ENCODE peak calls at places on chromosomes 7 and 10, in nine cellular contexts. One of them, this sample, is unnamed. For H3K9me3 and H3K9me2, the result is how much of the 10 kb centered on the place peaks cover.

GRCh38 chr7:51327287-51327717 is 10.7 kb upstream of the COBL start:
- DNase-seq in GM23248: no peak
- DNase-seq in PC-3: no peak
- DNase-seq in MM.1S: no peak
- DNase-seq in PC-9: no peak
- DNase-seq in HCT116: no peak
- DNase-seq in hepatocyte: no peak
- DNase-seq in Karpas-422: no peak
- DNase-seq in SK-N-SH: no peak
- DNase-seq in this sample: no peak

GRCh38 chr7:29915481-29916215 is 74.0 kb downstream of the SCRN1 start:
- DNase-seq in GM23248: peak
- DNase-seq in PC-3: no peak
- DNase-seq in MM.1S: no peak
- DNase-seq in PC-9: no peak
- DNase-seq in HCT116: no peak
- DNase-seq in hepatocyte: no peak
- DNase-seq in Karpas-422: no peak
- DNase-seq in SK-N-SH: no peak
- DNase-seq in this sample: no peak

GRCh38 chr10:63143984-63144383 is 10.9 kb downstream of the NRBF2 start:
- DNase-seq in GM23248: peak
- DNase-seq in PC-3: no peak
- DNase-seq in MM.1S: no peak
- DNase-seq in PC-9: no peak
- DNase-seq in HCT116: no peak
- DNase-seq in hepatocyte: no peak
- DNase-seq in Karpas-422: no peak
- DNase-seq in SK-N-SH: no peak
- DNase-seq in this sample: no peak

GRCh38 chr7:135147899-135148721 is at the start of gene TMEM140:
- DNase-seq in GM23248: peak
- DNase-seq in PC-3: peak
- DNase-seq in MM.1S: peak
- DNase-seq in PC-9: peak
- DNase-seq in HCT116: no peak
- DNase-seq in hepatocyte: peak
- DNase-seq in Karpas-422: peak
- DNase-seq in SK-N-SH: no peak
- DNase-seq in this sample: peak

GRCh38 chr10:79084012-79084971 is 15.5 kb downstream of the ZMIZ1 start:
- DNase-seq in GM23248: peak
- DNase-seq in PC-3: peak
- DNase-seq in MM.1S: peak
- DNase-seq in PC-9: peak
- DNase-seq in HCT116: no peak
- DNase-seq in hepatocyte: peak
- DNase-seq in Karpas-422: peak
- DNase-seq in SK-N-SH: peak
- DNase-seq in this sample: peak

GRCh38 chr7:8277394-8277982 is 15.5 kb upstream of the ICA1 start:
- DNase-seq in GM23248: no peak
- DNase-seq in PC-3: peak
- DNase-seq in MM.1S: peak
- DNase-seq in PC-9: no peak
- DNase-seq in HCT116: no peak
- DNase-seq in hepatocyte: peak
- DNase-seq in Karpas-422: peak
- DNase-seq in SK-N-SH: no peak
- DNase-seq in this sample: peak

GRCh38 chr10:23351914-23352313 is 7.3 kb upstream of the C10orf67 start:
- DNase-seq in GM23248: peak
- DNase-seq in PC-3: peak
- DNase-seq in MM.1S: no peak
- DNase-seq in PC-9: peak
- DNase-seq in HCT116: no peak
- DNase-seq in hepatocyte: no peak
- DNase-seq in Karpas-422: no peak
- DNase-seq in SK-N-SH: no peak
- DNase-seq in this sample: no peak

GRCh38 chr10:100697070-100697469 is 48.3 kb upstream of the PAX2 start:
- DNase-seq in GM23248: peak
- DNase-seq in PC-3: peak
- DNase-seq in MM.1S: no peak
- DNase-seq in PC-9: no peak
- DNase-seq in HCT116: peak
- DNase-seq in hepatocyte: peak
- DNase-seq in Karpas-422: no peak
- DNase-seq in SK-N-SH: no peak
- DNase-seq in this sample: no peak

GRCh38 chr7:86942081-86942480 is 117.4 kb downstream of the ELAPOR2 start:
- DNase-seq in GM23248: no peak
- DNase-seq in PC-3: peak
- DNase-seq in MM.1S: no peak
- DNase-seq in PC-9: no peak
- DNase-seq in HCT116: no peak
- DNase-seq in hepatocyte: no peak
- DNase-seq in Karpas-422: no peak
- DNase-seq in SK-N-SH: no peak
- DNase-seq in this sample: no peak

GRCh38 chr10:1114355-1115261 is 58.4 kb downstream of the WDR37 start:
- DNase-seq in GM23248: no peak
- DNase-seq in PC-3: no peak
- DNase-seq in MM.1S: no peak
- DNase-seq in PC-9: no peak
- DNase-seq in HCT116: no peak
- DNase-seq in hepatocyte: no peak
- DNase-seq in Karpas-422: no peak
- DNase-seq in SK-N-SH: no peak
- DNase-seq in this sample: no peak

GRCh38 chr7:27064681-27065080 is 31.1 kb downstream of the HOXA1 start:
- DNase-seq in GM23248: peak
- DNase-seq in PC-3: no peak
- DNase-seq in MM.1S: no peak
- DNase-seq in PC-9: no peak
- DNase-seq in HCT116: no peak
- DNase-seq in hepatocyte: no peak
- DNase-seq in Karpas-422: no peak
- DNase-seq in SK-N-SH: no peak
- DNase-seq in this sample: no peak

GRCh38 chr7:114976666-114977065 is 54.8 kb downstream of the MDFIC start:
- DNase-seq in GM23248: peak
- DNase-seq in PC-3: peak
- DNase-seq in MM.1S: no peak
- DNase-seq in PC-9: no peak
- DNase-seq in HCT116: no peak
- DNase-seq in hepatocyte: no peak
- DNase-seq in Karpas-422: no peak
- DNase-seq in SK-N-SH: no peak
- DNase-seq in this sample: no peak

GRCh38 chr7:97555845-97556431 is 175.9 kb upstream of the TAC1 start:
- DNase-seq in GM23248: no peak
- DNase-seq in PC-3: peak
- DNase-seq in MM.1S: no peak
- DNase-seq in PC-9: no peak
- DNase-seq in HCT116: no peak
- DNase-seq in hepatocyte: no peak
- DNase-seq in Karpas-422: no peak
- DNase-seq in SK-N-SH: no peak
- DNase-seq in this sample: no peak

GRCh38 chr10:83273035-83273434 is 866.3 kb upstream of the GHITM start:
- DNase-seq in GM23248: no peak
- DNase-seq in PC-3: no peak
- DNase-seq in MM.1S: no peak
- DNase-seq in PC-9: no peak
- DNase-seq in HCT116: no peak
- DNase-seq in hepatocyte: no peak
- DNase-seq in Karpas-422: no peak
- DNase-seq in SK-N-SH: no peak
- DNase-seq in this sample: no peak
- H3K9me3 ChIP-seq in GM23248: under half
- H3K9me3 ChIP-seq in PC-3: under half
- H3K9me3 ChIP-seq in MM.1S: under half
- H3K9me3 ChIP-seq in PC-9: under half
- H3K9me3 ChIP-seq in HCT116: under half
- H3K9me3 ChIP-seq in hepatocyte: under half
- H3K9me3 ChIP-seq in Karpas-422: under half
- H3K9me3 ChIP-seq in SK-N-SH: under half
- H3K9me3 ChIP-seq in this sample: under half

GRCh38 chr7:131895541-131896173 is 339.2 kb upstream of the PODXL start:
- DNase-seq in GM23248: peak
- DNase-seq in PC-3: peak
- DNase-seq in MM.1S: no peak
- DNase-seq in PC-9: no peak
- DNase-seq in HCT116: peak
- DNase-seq in hepatocyte: peak
- DNase-seq in Karpas-422: no peak
- DNase-seq in SK-N-SH: no peak
- DNase-seq in this sample: no peak

GRCh38 chr7:131899271-131900030 is 343.0 kb upstream of the PODXL start:
- DNase-seq in GM23248: peak
- DNase-seq in PC-3: no peak
- DNase-seq in MM.1S: no peak
- DNase-seq in PC-9: no peak
- DNase-seq in HCT116: no peak
- DNase-seq in hepatocyte: no peak
- DNase-seq in Karpas-422: no peak
- DNase-seq in SK-N-SH: no peak
- DNase-seq in this sample: no peak

GRCh38 chr7:131896189-131896855 is 339.9 kb upstream of the PODXL start:
- DNase-seq in GM23248: no peak
- DNase-seq in PC-3: no peak
- DNase-seq in MM.1S: no peak
- DNase-seq in PC-9: no peak
- DNase-seq in HCT116: no peak
- DNase-seq in hepatocyte: no peak
- DNase-seq in Karpas-422: no peak
- DNase-seq in SK-N-SH: no peak
- DNase-seq in this sample: no peak

GRCh38 chr7:131893627-131894345 is 337.4 kb upstream of the PODXL start:
- DNase-seq in GM23248: peak
- DNase-seq in PC-3: no peak
- DNase-seq in MM.1S: no peak
- DNase-seq in PC-9: no peak
- DNase-seq in HCT116: no peak
- DNase-seq in hepatocyte: no peak
- DNase-seq in Karpas-422: no peak
- DNase-seq in SK-N-SH: no peak
- DNase-seq in this sample: no peak

DNA sequence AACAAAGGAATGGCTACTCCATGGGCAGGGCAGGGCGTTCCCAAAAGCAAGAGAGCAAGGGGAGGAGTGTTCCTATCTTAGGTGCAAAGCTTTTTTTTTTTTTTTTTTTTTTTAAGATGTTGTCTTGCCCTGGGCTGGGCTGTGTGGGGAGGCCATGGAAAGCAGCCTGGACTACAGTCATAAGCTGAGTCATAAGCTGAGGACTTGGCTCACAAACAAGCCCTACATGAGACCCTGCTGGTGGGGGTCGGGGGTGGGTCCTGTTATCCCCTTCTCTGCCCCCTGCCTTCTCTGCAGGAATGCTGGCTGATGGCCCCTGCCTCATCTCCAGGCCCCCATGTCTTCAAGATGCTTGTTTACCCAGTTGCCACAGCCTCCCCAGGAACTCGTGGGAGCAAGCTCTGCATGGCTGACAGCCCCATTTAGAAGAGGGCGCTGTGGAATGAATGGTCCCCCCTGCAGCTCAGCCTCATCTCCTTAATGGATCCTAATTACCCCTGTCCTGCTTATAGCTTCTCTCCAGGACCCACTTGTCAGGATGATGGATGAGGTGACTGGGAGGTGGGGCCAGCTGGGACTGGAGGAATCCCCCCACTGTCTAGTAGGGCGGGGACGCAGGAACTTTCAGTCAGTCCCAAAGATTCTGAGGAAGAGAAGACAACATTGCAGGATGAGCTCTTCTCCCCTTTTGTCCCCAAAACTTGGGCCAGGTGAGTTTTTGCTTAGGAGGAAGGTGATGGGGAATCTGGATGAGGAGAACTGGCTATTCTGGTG is 340.8 kb upstream of the PODXL start:
- DNase-seq in GM23248: peak
- DNase-seq in PC-3: peak
- DNase-seq in MM.1S: no peak
- DNase-seq in PC-9: no peak
- DNase-seq in HCT116: peak
- DNase-seq in hepatocyte: no peak
- DNase-seq in Karpas-422: no peak
- DNase-seq in SK-N-SH: peak
- DNase-seq in this sample: no peak
- H3K9me2 ChIP-seq in GM23248: under half
- H3K9me2 ChIP-seq in PC-3: under half
- H3K9me2 ChIP-seq in MM.1S: under half
- H3K9me2 ChIP-seq in PC-9: under half
- H3K9me2 ChIP-seq in HCT116: under half
- H3K9me2 ChIP-seq in hepatocyte: under half
- H3K9me2 ChIP-seq in Karpas-422: under half
- H3K9me2 ChIP-seq in SK-N-SH: under half
- H3K9me2 ChIP-seq in this sample: under half

DNA sequence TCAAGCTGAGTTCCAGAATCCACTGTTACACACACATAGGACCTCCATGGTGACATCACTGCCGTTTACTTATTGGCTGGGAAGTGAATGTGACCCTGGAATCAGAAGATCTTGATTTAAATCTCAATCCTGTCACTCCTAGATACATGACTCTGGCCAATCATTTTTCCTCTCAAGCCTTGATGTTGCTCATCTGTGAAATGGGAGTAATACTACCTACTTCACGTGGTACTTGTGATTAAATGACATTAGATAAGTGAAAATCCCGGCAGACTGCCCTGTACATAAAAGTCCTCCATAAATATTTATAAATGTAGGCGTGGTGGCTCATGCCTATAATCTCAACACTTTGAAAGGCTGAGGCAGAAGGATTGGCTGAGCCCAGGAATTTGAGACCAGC is 88.0 kb upstream of the SVIL start:
- DNase-seq in GM23248: no peak
- DNase-seq in PC-3: no peak
- DNase-seq in MM.1S: no peak
- DNase-seq in PC-9: no peak
- DNase-seq in HCT116: no peak
- DNase-seq in hepatocyte: no peak
- DNase-seq in Karpas-422: no peak
- DNase-seq in SK-N-SH: no peak
- DNase-seq in this sample: no peak
- H3K9me3 ChIP-seq in GM23248: under half
- H3K9me3 ChIP-seq in PC-3: under half
- H3K9me3 ChIP-seq in MM.1S: under half
- H3K9me3 ChIP-seq in PC-9: under half
- H3K9me3 ChIP-seq in HCT116: under half
- H3K9me3 ChIP-seq in hepatocyte: under half
- H3K9me3 ChIP-seq in Karpas-422: under half
- H3K9me3 ChIP-seq in SK-N-SH: under half
- H3K9me3 ChIP-seq in this sample: under half

GRCh38 chr7:131903315-131903714 is 346.9 kb upstream of the PODXL start:
- DNase-seq in GM23248: no peak
- DNase-seq in PC-3: no peak
- DNase-seq in MM.1S: no peak
- DNase-seq in PC-9: no peak
- DNase-seq in HCT116: no peak
- DNase-seq in hepatocyte: no peak
- DNase-seq in Karpas-422: no peak
- DNase-seq in SK-N-SH: no peak
- DNase-seq in this sample: no peak

GRCh38 chr7:131900785-131901287 is 344.4 kb upstream of the PODXL start:
- DNase-seq in GM23248: no peak
- DNase-seq in PC-3: no peak
- DNase-seq in MM.1S: no peak
- DNase-seq in PC-9: no peak
- DNase-seq in HCT116: no peak
- DNase-seq in hepatocyte: no peak
- DNase-seq in Karpas-422: no peak
- DNase-seq in SK-N-SH: no peak
- DNase-seq in this sample: no peak

GRCh38 chr7:131897790-131898165 is 341.4 kb upstream of the PODXL start:
- DNase-seq in GM23248: no peak
- DNase-seq in PC-3: no peak
- DNase-seq in MM.1S: no peak
- DNase-seq in PC-9: no peak
- DNase-seq in HCT116: no peak
- DNase-seq in hepatocyte: no peak
- DNase-seq in Karpas-422: no peak
- DNase-seq in SK-N-SH: no peak
- DNase-seq in this sample: no peak
- H3K9me2 ChIP-seq in GM23248: under half
- H3K9me2 ChIP-seq in PC-3: under half
- H3K9me2 ChIP-seq in MM.1S: under half
- H3K9me2 ChIP-seq in PC-9: under half
- H3K9me2 ChIP-seq in HCT116: under half
- H3K9me2 ChIP-seq in hepatocyte: under half
- H3K9me2 ChIP-seq in Karpas-422: under half
- H3K9me2 ChIP-seq in SK-N-SH: under half
- H3K9me2 ChIP-seq in this sample: under half